ENCODE peak calls at places on chromosome 2, in four cellular contexts. W, O, V and A are unnamed samples.

GRCh38 chr2:10412380-10412779 is 35.7 kb downstream of the ODC1 start:
- DNase-seq in W (peak; percentile 50), O (no peak), V (no peak), A (no peak)

GRCh38 chr2:187434342-187434785 is 13.7 kb downstream of the CALCRL start:
- DNase-seq in W (peak; percentile 71), O (no peak), V (no peak), A (peak; percentile 7)

GRCh38 chr2:101986386-101986785 is 5.4 kb upstream of the IL1R2 start:
- DNase-seq in W (no peak), O (no peak), V (no peak), A (peak; percentile 67)

GRCh38 chr2:182866461-182867369 is at the start of gene FRZB:
- DNase-seq in W (peak; percentile 79), O (no peak), V (no peak), A (no peak)

GRCh38 chr2:222912117-222912516 is 51.3 kb downstream of the ACSL3 start:
- DNase-seq in W (no peak), O (no peak), V (no peak), A (no peak)

GRCh38 chr2:239341146-239341732 is 59.6 kb downstream of the HDAC4 start:
- DNase-seq in W (no peak), O (no peak), V (no peak), A (no peak)

GRCh38 chr2:207515671-207516070 is 14.1 kb upstream of the CREB1 start:
- DNase-seq in W (no peak), O (no peak), V (no peak), A (no peak)

GRCh38 chr2:128742467-128742866 is 423.8 kb upstream of the HS6ST1 start:
- DNase-seq in W (no peak), O (no peak), V (no peak), A (no peak)

GRCh38 chr2:46854260-46854659 is 61.3 kb downstream of the MCFD2 start:
- DNase-seq in W (no peak), O (no peak), V (no peak), A (no peak)

GRCh38 chr2:175976758-175977157 is 25.3 kb downstream of the LNPK start:
- DNase-seq in W (peak; percentile 36), O (no peak), V (no peak), A (peak; percentile 25)